ENCODE peak calls at places on chromosomes 6 and 20, in nine cellular contexts. Y is T-helper 17 cell; F is HS-5; K is BJ; D is right atrium auricular region; P is left cardiac atrium; J is lung; O is activated CD4-positive, CD25-positive, alpha-beta regulatory T cell; H is stimulated activated naive CD8-positive, alpha-beta T cell treated with anti-CD3 and anti-CD28 coated beads, Interleukin-15, amount 100 ng/mL, for 72 hours. E is an unnamed sample.

GRCh38 chr6:2582268-2582667 is 168.5 kb downstream of the MYLK4 start:
- DNase-seq in K (no peak), P (no peak), J (no peak), Y (no peak), O (no peak), F (no peak), D (no peak), H (no peak), E (no peak)

GRCh38 chr20:64056889-64057627 is 5.9 kb upstream of the TCEA2 start:
- DNase-seq in K (no peak), Y (no peak), O (no peak), F (no peak), D (no peak), H (no peak), P (no peak), J (no peak), E (no peak)

GRCh38 chr6:18473765-18474164 is 86.6 kb downstream of the RNF144B start:
- DNase-seq in D (no peak), O (no peak), F (no peak), H (no peak), K (no peak), Y (no peak), P (no peak), J (no peak), E (no peak)

GRCh38 chr20:24892931-24893330 is 56.1 kb upstream of the CST7 start:
- DNase-seq in F (no peak), K (no peak), J (no peak), O (no peak), H (no peak), D (no peak), Y (no peak), P (no peak), E (no peak)

GRCh38 chr20:63290677-63291472 is 2.1 kb upstream of the COL20A1 start:
- DNase-seq in Y (peak), P (no peak), J (no peak), H (peak), F (no peak), O (peak), K (no peak), D (no peak), E (no peak)

GRCh38 chr20:51318058-51318960 is 224.2 kb downstream of the NFATC2 start:
- DNase-seq in Y (no peak), P (peak), H (peak), K (no peak), O (peak), F (no peak), D (no peak), J (peak), E (no peak)

GRCh38 chr6:82875573-82876185 is 190.0 kb downstream of the UBE3D start:
- DNase-seq in D (no peak), P (no peak), H (no peak), O (no peak), K (peak), F (peak), J (no peak), Y (no peak), E (no peak)

GRCh38 chr6:46098678-46099077 is 31.1 kb upstream of the ENPP4 start:
- DNase-seq in P (peak), F (no peak), K (no peak), J (no peak), D (no peak), O (no peak), H (no peak), Y (no peak), E (peak)

GRCh38 chr20:36149469-36149868 is 5.1 kb upstream of the EPB41L1 start:
- DNase-seq in P (peak), O (no peak), Y (no peak), H (no peak), D (no peak), F (no peak), J (no peak), K (no peak), E (peak)

GRCh38 chr20:16018881-16019280 is 554.4 kb downstream of the KIF16B start:
- DNase-seq in O (no peak), F (no peak), D (no peak), K (no peak), J (no peak), P (no peak), H (no peak), Y (no peak), E (no peak)

GRCh38 chr6:88899569-88900316 is 63.7 kb downstream of the RNGTT start:
- DNase-seq in Y (no peak), F (no peak), O (no peak), J (no peak), H (no peak), D (no peak), K (no peak), P (no peak), E (no peak)

GRCh38 chr20:38990728-38991127 is 28.6 kb downstream of the DHX35 start:
- DNase-seq in F (no peak), D (no peak), P (no peak), Y (no peak), H (no peak), J (no peak), O (no peak), K (no peak), E (no peak)

GRCh38 chr6:56026461-56027180 is 151.2 kb upstream of the BMP5 start:
- DNase-seq in K (no peak), Y (no peak), P (no peak), D (no peak), O (no peak), F (no peak), J (no peak), H (no peak), E (no peak)

GRCh38 chr6:298233-299049 is 6.2 kb downstream of the DUSP22 start:
- DNase-seq in H (no peak), Y (no peak), D (no peak), P (no peak), O (no peak), F (no peak), K (no peak), J (no peak), E (no peak)

GRCh38 chr6:44576132-44576601 is 188.7 kb downstream of the CDC5L start:
- DNase-seq in P (no peak), D (peak), Y (no peak), F (no peak), J (no peak), O (no peak), H (no peak), K (no peak), E (no peak)